ENCODE peak calls at places on chromosomes 5 and 9, in four cellular contexts. One of them, this sample, is unnamed.

GRCh38 chr9:4622016-4622415 is 40.1 kb upstream of the PLPP6 start:
- DNase-seq in right lobe of liver: no peak
- DNase-seq in lower leg skin: no peak
- DNase-seq in Panc1: no peak
- DNase-seq in this sample: no peak

GRCh38 chr9:117672397-117672796 is 31.8 kb upstream of the TLR4 start:
- DNase-seq in right lobe of liver: no peak
- DNase-seq in lower leg skin: no peak
- DNase-seq in Panc1: peak
- DNase-seq in this sample: peak

GRCh38 chr9:91424403-91425176 is 958 bp upstream of the NFIL3 start:
- DNase-seq in right lobe of liver: peak
- DNase-seq in lower leg skin: peak
- DNase-seq in Panc1: no peak
- DNase-seq in this sample: peak

GRCh38 chr9:37033141-37033540 is 927 bp downstream of the PAX5 start:
- DNase-seq in right lobe of liver: no peak
- DNase-seq in lower leg skin: no peak
- DNase-seq in Panc1: no peak
- DNase-seq in this sample: no peak

GRCh38 chr5:10265245-10266109 is 15.4 kb downstream of the CCT5 start:
- DNase-seq in right lobe of liver: no peak
- DNase-seq in lower leg skin: no peak
- DNase-seq in Panc1: no peak
- DNase-seq in this sample: no peak

GRCh38 chr9:107276966-107277710 is 5.9 kb upstream of the RAD23B start:
- DNase-seq in right lobe of liver: no peak
- DNase-seq in lower leg skin: no peak
- DNase-seq in Panc1: no peak
- DNase-seq in this sample: no peak

GRCh38 chr9:129097671-129098306 is 12.8 kb downstream of the CRAT start:
- DNase-seq in right lobe of liver: peak
- DNase-seq in lower leg skin: no peak
- DNase-seq in Panc1: no peak
- DNase-seq in this sample: no peak

GRCh38 chr5:19498852-19499251 is 489.1 kb downstream of the CDH18 start:
- DNase-seq in right lobe of liver: no peak
- DNase-seq in lower leg skin: no peak
- DNase-seq in Panc1: no peak
- DNase-seq in this sample: peak

GRCh38 chr5:149777382-149777781 is 47.3 kb downstream of the PPARGC1B start:
- DNase-seq in right lobe of liver: no peak
- DNase-seq in lower leg skin: no peak
- DNase-seq in Panc1: no peak
- DNase-seq in this sample: no peak

GRCh38 chr5:124446125-124446524 is 300.3 kb downstream of the ZNF608 start:
- DNase-seq in right lobe of liver: no peak
- DNase-seq in lower leg skin: no peak
- DNase-seq in Panc1: no peak
- DNase-seq in this sample: no peak

GRCh38 chr5:53017383-53017782 is 28.2 kb downstream of the ITGA2 start:
- DNase-seq in right lobe of liver: no peak
- DNase-seq in lower leg skin: no peak
- DNase-seq in Panc1: no peak
- DNase-seq in this sample: no peak

GRCh38 chr9:37618817-37619216 is 26.4 kb upstream of the TOMM5 start:
- DNase-seq in right lobe of liver: no peak
- DNase-seq in lower leg skin: no peak
- DNase-seq in Panc1: no peak
- DNase-seq in this sample: peak

GRCh38 chr9:81473206-81473605 is 216.1 kb downstream of the TLE1 start:
- DNase-seq in right lobe of liver: no peak
- DNase-seq in lower leg skin: no peak
- DNase-seq in Panc1: no peak
- DNase-seq in this sample: no peak

GRCh38 chr9:29701536-29701935 is 2128.3 kb upstream of the C9orf72 start:
- DNase-seq in right lobe of liver: no peak
- DNase-seq in lower leg skin: no peak
- DNase-seq in Panc1: no peak
- DNase-seq in this sample: peak

GRCh38 chr5:10018211-10018610 is 231.5 kb downstream of the ATPSCKMT start:
- DNase-seq in right lobe of liver: no peak
- DNase-seq in lower leg skin: no peak
- DNase-seq in Panc1: no peak
- DNase-seq in this sample: no peak

GRCh38 chr5:112036206-112036605 is 279.2 kb upstream of the NREP start:
- DNase-seq in right lobe of liver: no peak
- DNase-seq in lower leg skin: no peak
- DNase-seq in Panc1: no peak
- DNase-seq in this sample: no peak

GRCh38 chr9:81550207-81550583 is 139.2 kb downstream of the TLE1 start:
- DNase-seq in right lobe of liver: no peak
- DNase-seq in lower leg skin: no peak
- DNase-seq in Panc1: no peak
- DNase-seq in this sample: no peak

GRCh38 chr9:35820076-35820475 is 5.2 kb upstream of the HINT2 start:
- DNase-seq in right lobe of liver: no peak
- DNase-seq in lower leg skin: no peak
- DNase-seq in Panc1: no peak
- DNase-seq in this sample: peak
- H3K4me3 ChIP-seq in right lobe of liver: no peak
- H3K4me3 ChIP-seq in lower leg skin: no peak
- H3K4me3 ChIP-seq in Panc1: no peak
- H3K4me3 ChIP-seq in this sample: no peak

GRCh38 chr9:131276107-131276888 is at the start of gene FAM78A:
- DNase-seq in right lobe of liver: no peak
- DNase-seq in lower leg skin: no peak
- DNase-seq in Panc1: no peak
- DNase-seq in this sample: no peak
- H3K4me3 ChIP-seq in right lobe of liver: peak
- H3K4me3 ChIP-seq in lower leg skin: peak
- H3K4me3 ChIP-seq in Panc1: peak
- H3K4me3 ChIP-seq in this sample: no peak

GRCh38 chr5:66307647-66308257 is 163.7 kb downstream of the SREK1 start:
- DNase-seq in right lobe of liver: no peak
- DNase-seq in lower leg skin: no peak
- DNase-seq in Panc1: peak
- DNase-seq in this sample: peak

GRCh38 chr5:66306844-66307315 is 162.8 kb downstream of the SREK1 start:
- DNase-seq in right lobe of liver: no peak
- DNase-seq in lower leg skin: no peak
- DNase-seq in Panc1: no peak
- DNase-seq in this sample: no peak

GRCh38 chr5:66302344-66302743 is 158.2 kb downstream of the SREK1 start:
- DNase-seq in right lobe of liver: no peak
- DNase-seq in lower leg skin: no peak
- DNase-seq in Panc1: no peak
- DNase-seq in this sample: no peak

GRCh38 chr5:66306105-66306843 is 162.2 kb downstream of the SREK1 start:
- DNase-seq in right lobe of liver: peak
- DNase-seq in lower leg skin: peak
- DNase-seq in Panc1: peak
- DNase-seq in this sample: peak
- H3K4me3 ChIP-seq in right lobe of liver: no peak
- H3K4me3 ChIP-seq in lower leg skin: no peak
- H3K4me3 ChIP-seq in Panc1: no peak
- H3K4me3 ChIP-seq in this sample: no peak

DNA sequence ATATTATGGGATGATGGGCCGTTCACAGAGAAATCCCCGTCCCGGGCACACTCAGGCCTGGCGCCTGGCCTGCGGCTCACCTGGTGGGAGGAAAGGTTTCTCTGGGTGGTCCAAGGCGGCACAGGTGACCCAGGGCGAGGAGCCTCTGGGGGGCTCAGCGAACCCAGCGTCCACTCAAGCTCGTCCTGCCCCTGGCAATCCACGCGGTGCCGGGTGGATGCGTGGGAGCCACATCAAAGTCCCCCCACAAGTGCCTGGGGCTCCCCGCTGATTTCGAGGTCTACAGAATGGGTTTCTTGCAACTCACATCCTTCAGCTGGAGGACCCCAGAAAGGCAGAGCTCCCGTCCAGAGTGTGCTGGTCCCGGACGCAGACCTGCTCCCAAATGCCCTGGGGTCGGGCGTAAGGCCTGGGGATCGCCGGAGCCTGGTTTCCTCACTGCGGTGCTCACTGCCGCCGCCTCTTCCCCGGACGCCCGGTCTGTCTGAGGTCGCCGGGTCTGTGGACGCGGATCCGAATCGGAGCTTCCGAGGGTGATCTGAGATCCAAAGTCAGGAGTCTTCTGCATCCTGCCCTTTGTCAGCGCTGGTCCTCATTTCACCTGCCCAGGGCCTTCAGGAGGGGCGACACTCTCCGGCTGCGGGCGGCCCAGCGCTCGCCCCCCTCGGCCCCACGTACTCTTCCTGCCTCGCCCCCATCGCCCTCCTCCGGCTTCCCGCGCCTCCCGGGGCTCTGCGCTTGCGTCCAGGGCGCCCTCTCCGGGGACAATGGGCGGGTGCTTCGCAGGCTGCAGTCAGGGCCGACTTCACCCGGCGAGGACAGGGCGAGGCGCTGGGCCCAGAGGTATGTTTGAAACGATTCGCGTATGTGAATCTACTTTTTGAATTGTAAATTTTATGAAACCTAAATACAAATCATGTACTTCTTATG is 20.0 kb upstream of the RUFY1 start:
- DNase-seq in right lobe of liver: peak
- DNase-seq in lower leg skin: no peak
- DNase-seq in Panc1: no peak
- DNase-seq in this sample: no peak
- H3K4me3 ChIP-seq in right lobe of liver: peak
- H3K4me3 ChIP-seq in lower leg skin: no peak
- H3K4me3 ChIP-seq in Panc1: no peak
- H3K4me3 ChIP-seq in this sample: no peak

This sample was measured in epithelial cell of esophagus.